ENCODE peak calls at places on chromosome 22, in nine cellular contexts. P is breast epithelium, F is HCT116, K is prostate gland, N is GM12878, M is H1, Y is vagina, X is stomach, J is K562. U is an unnamed sample.

GRCh38 chr22:49586244-49586748 is 241.4 kb downstream of the BRD1 start:
- DNase-seq in P (peak; percentile 45), N (no peak), J (no peak), M (no peak), K (no peak), F (no peak), X (no peak), Y (no peak), U (no peak)

GRCh38 chr22:17832665-17833064 is 58.4 kb upstream of the BID start:
- DNase-seq in K (no peak), P (no peak), F (no peak), J (no peak), N (no peak), Y (no peak), M (no peak), X (no peak), U (no peak)

GRCh38 chr22:43185860-43186261 is 1.1 kb downstream of the TTLL12 start:
- DNase-seq in P (peak; percentile 72), M (no peak), J (peak; percentile 33), Y (no peak), N (no peak), X (peak; percentile 87), F (peak; percentile 29), K (peak; percentile 86), U (no peak)

GRCh38 chr22:48253136-48253535 is 1490.7 kb downstream of the TBC1D22A start:
- DNase-seq in Y (no peak), F (no peak), X (no peak), M (no peak), K (no peak), N (no peak), J (no peak), P (no peak), U (no peak)

GRCh38 chr22:32030508-32031247 is 12.4 kb upstream of the SLC5A1 start:
- DNase-seq in Y (no peak), K (no peak), M (no peak), X (no peak), J (no peak), P (no peak), F (no peak), N (no peak), U (no peak)

GRCh38 chr22:35257002-35257320 is 332 bp upstream of the HMGXB4 start:
- DNase-seq in X (no peak), M (no peak), J (no peak), K (no peak), Y (no peak), N (no peak), P (no peak), F (no peak), U (no peak)

GRCh38 chr22:40757071-40757470 is 62.1 kb downstream of the SLC25A17 start:
- DNase-seq in J (no peak), K (no peak), X (no peak), P (no peak), N (no peak), M (no peak), Y (no peak), F (no peak), U (no peak)

GRCh38 chr22:46068908-46069481 is 81.3 kb upstream of the PPARA start:
- DNase-seq in F (no peak), Y (no peak), X (peak; percentile 26), K (no peak), P (peak; percentile 51), N (no peak), J (no peak), M (no peak), U (no peak)

GRCh38 chr22:44127353-44127752 is 53.4 kb upstream of the PARVG start:
- DNase-seq in K (no peak), X (no peak), P (no peak), J (no peak), F (no peak), M (no peak), N (no peak), Y (no peak), U (no peak)

GRCh38 chr22:19431641-19432091 is at the start of gene HIRA:
- DNase-seq in M (no peak), X (peak; percentile 84), F (peak; percentile 53), N (no peak), K (peak; percentile 71), J (peak; percentile 98), P (peak; percentile 77), Y (no peak), U (peak; percentile 68)

GRCh38 chr22:19120829-19121630 is 1.2 kb downstream of the DGCR2 start:
- DNase-seq in M (no peak), J (peak; percentile 74), F (peak; percentile 27), P (peak; percentile 70), K (peak; percentile 48), N (no peak), Y (no peak), X (peak; percentile 66), U (no peak)

GRCh38 chr22:49968831-49969661 is 8.5 kb downstream of the PIM3 start:
- DNase-seq in K (no peak), X (peak; percentile 27), J (no peak), Y (no peak), F (no peak), N (no peak), M (no peak), P (peak; percentile 49), U (no peak)

GRCh38 chr22:36757608-36758220 is 18.2 kb downstream of the IFT27 start:
- DNase-seq in X (peak; percentile 83), J (peak; percentile 74), K (peak; percentile 72), Y (peak; percentile 91), M (peak; percentile 63), F (peak; percentile 57), N (no peak), P (peak; percentile 77), U (peak; percentile 76)

GRCh38 chr22:48884786-48885185 is 942.9 kb downstream of the BRD1 start:
- DNase-seq in J (no peak), N (no peak), Y (no peak), K (no peak), F (no peak), X (no peak), M (no peak), P (no peak), U (no peak)

DNA sequence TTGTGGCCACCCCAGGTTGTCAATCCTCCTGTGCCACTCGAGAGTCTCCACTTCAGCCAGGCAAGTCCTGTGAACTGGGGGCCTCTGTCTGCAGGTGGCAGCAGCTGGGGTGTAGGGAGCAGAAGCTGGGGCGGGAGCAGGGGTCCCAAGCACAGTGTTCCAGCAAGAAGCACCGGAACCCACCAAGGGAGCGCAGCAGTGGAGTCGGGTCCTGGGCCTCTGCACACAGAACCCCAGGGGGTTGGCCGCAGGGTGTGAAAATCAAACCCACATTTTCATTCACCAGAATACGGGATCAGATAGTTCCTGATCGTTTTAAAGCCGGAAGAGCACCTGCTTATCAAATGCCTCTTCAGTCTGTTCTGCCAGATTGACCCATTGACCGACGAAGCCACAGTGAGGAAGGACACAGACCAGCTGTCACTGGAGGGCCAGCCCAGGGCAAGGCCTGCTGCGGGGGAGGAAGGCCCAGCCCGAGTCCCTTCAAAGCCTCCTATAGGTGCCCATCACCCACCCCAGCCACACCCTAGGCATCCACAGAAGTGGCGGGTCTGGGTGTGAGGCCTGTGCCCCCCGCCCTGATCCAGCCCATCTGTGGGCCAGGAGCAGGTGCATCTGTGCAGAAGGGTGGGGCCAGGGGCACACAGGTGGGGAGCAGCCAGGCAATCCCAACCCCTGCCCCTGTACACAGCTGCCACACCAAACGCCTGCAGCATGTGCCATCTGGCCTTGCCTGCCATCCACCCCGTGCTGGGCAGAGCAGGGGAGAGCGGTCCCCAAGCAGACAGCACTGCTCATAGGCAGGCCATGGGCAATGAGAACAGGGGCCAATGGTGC is 34.1 kb downstream of the RSPH14 start:
- DNase-seq in Y (no peak), F (no peak), J (no peak), P (no peak), N (no peak), M (no peak), X (no peak), K (no peak), U (no peak)
- TF ChIP-seq POLR2A in Y (no peak), F (no peak), J (no peak), P (no peak), N (no peak), M (no peak), X (no peak), K (no peak), U (no peak)

GRCh38 chr22:23161029-23161428 is 15.8 kb downstream of the RAB36 start:
- DNase-seq in K (no peak), P (no peak), N (no peak), M (no peak), Y (no peak), X (no peak), J (no peak), F (no peak), U (no peak)
- TF ChIP-seq POLR2AphosphoS5 in K (no peak), P (no peak), N (no peak), M (no peak), Y (no peak), X (no peak), J (no peak), F (no peak), U (no peak)

DNA sequence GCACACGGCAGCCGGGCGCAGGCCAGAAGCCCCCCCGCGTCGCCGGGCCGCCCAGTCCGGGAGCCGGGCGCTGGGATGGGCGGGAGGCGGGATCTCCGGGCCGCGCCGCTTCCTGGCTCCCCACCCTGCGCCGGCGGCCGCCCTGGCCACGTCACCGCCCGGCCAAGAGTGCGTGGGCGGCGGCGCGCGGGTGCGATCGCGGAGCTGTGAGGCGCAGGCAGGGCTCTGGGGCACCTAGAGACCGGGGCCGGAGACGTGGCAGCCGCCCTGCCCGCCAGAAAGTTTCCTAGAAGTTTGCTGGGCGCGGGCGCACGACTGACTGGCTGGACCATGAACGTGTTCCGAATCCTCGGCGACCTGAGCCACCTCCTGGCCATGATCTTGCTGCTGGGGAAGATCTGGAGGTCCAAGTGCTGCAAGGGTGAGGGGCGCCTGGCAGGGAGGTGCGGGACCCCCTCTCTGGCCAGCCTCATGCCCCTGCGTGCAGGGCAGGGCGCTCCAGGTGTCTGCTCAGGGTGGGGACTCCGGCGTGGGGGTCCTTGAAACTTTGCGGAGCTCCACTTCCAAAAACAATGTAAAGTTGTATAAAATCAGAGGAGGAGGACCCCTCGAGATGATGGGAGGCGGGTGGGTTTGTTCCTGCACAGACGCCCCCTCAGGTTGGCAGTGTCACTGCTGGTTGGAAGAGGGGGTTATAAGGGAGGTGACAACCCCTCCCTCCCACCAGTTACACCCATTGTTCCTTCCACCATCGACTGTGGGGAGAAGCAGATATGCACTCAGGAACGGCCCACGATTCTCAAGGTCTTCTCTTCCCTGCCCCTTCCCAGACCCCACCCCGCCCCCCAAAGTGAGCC is at the start of gene KDELR3:
- DNase-seq in Y (no peak), K (peak; percentile 46), X (peak; percentile 72), P (no peak), M (no peak), F (peak; percentile 15), N (no peak), J (peak; percentile 79), U (peak; percentile 75)
- TF ChIP-seq POLR2A in Y (no peak), K (peak; percentile 30), X (no peak), P (no peak), M (no peak), F (peak; percentile 40), N (peak; percentile 48), J (peak; percentile 65), U (no peak)

GRCh38 chr22:24156915-24157782 is 24.1 kb upstream of the SUSD2 start:
- DNase-seq in N (peak; percentile 78), Y (no peak), M (peak; percentile 80), P (peak; percentile 77), F (peak; percentile 67), X (peak; percentile 87), J (peak; percentile 84), K (peak; percentile 70), U (peak; percentile 93)
- TF ChIP-seq POLR2AphosphoS5 in N (no peak), Y (no peak), M (no peak), P (no peak), F (no peak), X (peak; percentile 29), J (no peak), K (no peak), U (peak; percentile 16)